ENCODE peak calls at places on chromosomes 3 and 15, in ten cellular contexts. P is K562; C is iris pigment epithelial cell; H is osteoblast; R is activated gamma-delta T cell treated with anti-CD3 and anti-CD28 coated beads, Interleukin-2, amount 50 U/mL, for 16 hours; V is non-pigmented ciliary epithelial cell; B is NCI-H774; G is endothelial cell; K is activated CD8-positive, alpha-beta memory T cell treated with anti-CD3 and anti-CD28 coated beads for 48 hours; M is hepatic stellate cell. D is an unnamed sample.
A peak's percentile ranks its signal among the peaks of the same experiment; 100 is the strongest.

GRCh38 chr3:72725229-72725628 is 123.0 kb downstream of the SHQ1 start:
- DNase-seq in P (no peak), C (no peak), H (no peak), R (no peak), V (no peak), B (no peak), G (no peak), K (no peak), M (no peak), D (no peak)

GRCh38 chr3:43346990-43347749 is 60.8 kb downstream of the SNRK start:
- DNase-seq in P (no peak), C (peak; percentile 78), H (no peak), R (peak; percentile 31), V (no peak), B (no peak), G (no peak), K (no peak), M (no peak), D (no peak)

GRCh38 chr3:169241928-169242751 is 421.4 kb downstream of the MECOM start:
- DNase-seq in P (no peak), C (peak; percentile 76), H (peak; percentile 57), R (no peak), V (no peak), B (no peak), G (peak; percentile 39), K (no peak), M (peak; percentile 16), D (peak; percentile 8)

GRCh38 chr15:46260937-46261336 is 626.1 kb downstream of the SQOR start:
- DNase-seq in P (no peak), C (no peak), H (no peak), R (no peak), V (no peak), B (no peak), G (no peak), K (no peak), M (no peak), D (peak; percentile 28)

GRCh38 chr3:156603379-156604017 is 48.6 kb upstream of the SSR3 start:
- DNase-seq in P (no peak), C (no peak), H (no peak), R (no peak), V (no peak), B (no peak), G (no peak), K (no peak), M (no peak), D (no peak)

GRCh38 chr3:12227833-12228232 is 61.0 kb upstream of the PPARG start:
- DNase-seq in P (no peak), C (peak; percentile 89), H (peak; percentile 81), R (no peak), V (peak; percentile 78), B (no peak), G (no peak), K (no peak), M (peak; percentile 67), D (no peak)

GRCh38 chr3:57110797-57111196 is 50.3 kb downstream of the SPATA12 start:
- DNase-seq in P (no peak), C (no peak), H (no peak), R (no peak), V (no peak), B (no peak), G (no peak), K (no peak), M (no peak), D (no peak)

GRCh38 chr3:168884353-168884903 is 779.1 kb downstream of the MECOM start:
- DNase-seq in P (no peak), C (peak; percentile 80), H (peak; percentile 19), R (no peak), V (peak; percentile 69), B (peak; percentile 56), G (no peak), K (no peak), M (peak; percentile 2), D (peak; percentile 3)

GRCh38 chr15:42670441-42670840 is 66.5 kb downstream of the CDAN1 start:
- DNase-seq in P (no peak), C (no peak), H (no peak), R (no peak), V (no peak), B (no peak), G (no peak), K (no peak), M (no peak), D (no peak)